ENCODE peak calls at places on chromosomes 6 and 20, in six cellular contexts. G is fibroblast of lung, N is mesendoderm, H is endothelial cell of umbilical vein, W is neuronal stem cell, M is PC-3. E is an unnamed sample.

GRCh38 chr6:106732541-106732940 is 103.2 kb downstream of the QRSL1 start:
- DNase-seq in G (no peak), N (no peak), H (no peak), W (no peak), M (no peak), E (no peak)

GRCh38 chr6:71181565-71181964 is 107.0 kb upstream of the OGFRL1 start:
- DNase-seq in G (peak), N (peak), H (no peak), W (peak), M (peak), E (peak)

GRCh38 chr6:90087103-90087833 is 193.0 kb downstream of the GJA10 start:
- DNase-seq in G (peak), N (no peak), H (no peak), W (no peak), M (peak), E (peak)

GRCh38 chr20:40814328-40814960 is 125.4 kb upstream of the MAFB start:
- DNase-seq in G (no peak), N (no peak), H (no peak), W (no peak), M (no peak), E (no peak)

GRCh38 chr6:17820055-17820454 is 113.3 kb upstream of the NUP153 start:
- DNase-seq in G (peak), N (peak), H (no peak), W (no peak), M (peak), E (no peak)

GRCh38 chr20:10466855-10467254 is 31.8 kb downstream of the SLX4IP start:
- DNase-seq in G (no peak), N (no peak), H (peak), W (no peak), M (no peak), E (no peak)

GRCh38 chr6:79808846-79809245 is 138.5 kb downstream of the ELOVL4 start:
- DNase-seq in G (no peak), N (no peak), H (no peak), W (no peak), M (no peak), E (no peak)

GRCh38 chr6:82589509-82590206 is 226.0 kb downstream of the TPBG start:
- DNase-seq in G (peak), N (peak), H (peak), W (peak), M (peak), E (no peak)

GRCh38 chr6:36855750-36856149 is 16.5 kb upstream of the CPNE5 start:
- DNase-seq in G (no peak), N (no peak), H (no peak), W (no peak), M (no peak), E (no peak)

GRCh38 chr6:166733900-166734299 is 106.8 kb upstream of the RPS6KA2 start:
- DNase-seq in G (no peak), N (peak), H (no peak), W (no peak), M (no peak), E (no peak)

GRCh38 chr20:34938466-34939163 is 17.0 kb downstream of the GSS start:
- DNase-seq in G (no peak), N (no peak), H (peak), W (no peak), M (no peak), E (no peak)

GRCh38 chr6:7910298-7910653 is 312 bp downstream of the TXNDC5 start:
- DNase-seq in G (no peak), N (no peak), H (no peak), W (no peak), M (peak), E (no peak)

GRCh38 chr6:72553531-72554202 is 68.2 kb upstream of the KCNQ5 start:
- DNase-seq in G (peak), N (peak), H (peak), W (no peak), M (peak), E (peak)

GRCh38 chr6:22877946-22878705 is 308.8 kb downstream of the HDGFL1 start:
- DNase-seq in G (peak), N (peak), H (no peak), W (no peak), M (no peak), E (no peak)

GRCh38 chr6:72554203-72554564 is 67.7 kb upstream of the KCNQ5 start:
- DNase-seq in G (no peak), N (no peak), H (no peak), W (no peak), M (peak), E (peak)

GRCh38 chr6:72820906-72821305 is 199.0 kb downstream of the KCNQ5 start:
- DNase-seq in G (no peak), N (no peak), H (no peak), W (no peak), M (no peak), E (no peak)

GRCh38 chr20:34049897-34050695 is 56.4 kb downstream of the RALY start:
- DNase-seq in G (no peak), N (no peak), H (no peak), W (no peak), M (no peak), E (no peak)

GRCh38 chr20:49411221-49411925 is 71.1 kb downstream of the KCNB1 start:
- DNase-seq in G (no peak), N (no peak), H (no peak), W (no peak), M (no peak), E (no peak)

DNA sequence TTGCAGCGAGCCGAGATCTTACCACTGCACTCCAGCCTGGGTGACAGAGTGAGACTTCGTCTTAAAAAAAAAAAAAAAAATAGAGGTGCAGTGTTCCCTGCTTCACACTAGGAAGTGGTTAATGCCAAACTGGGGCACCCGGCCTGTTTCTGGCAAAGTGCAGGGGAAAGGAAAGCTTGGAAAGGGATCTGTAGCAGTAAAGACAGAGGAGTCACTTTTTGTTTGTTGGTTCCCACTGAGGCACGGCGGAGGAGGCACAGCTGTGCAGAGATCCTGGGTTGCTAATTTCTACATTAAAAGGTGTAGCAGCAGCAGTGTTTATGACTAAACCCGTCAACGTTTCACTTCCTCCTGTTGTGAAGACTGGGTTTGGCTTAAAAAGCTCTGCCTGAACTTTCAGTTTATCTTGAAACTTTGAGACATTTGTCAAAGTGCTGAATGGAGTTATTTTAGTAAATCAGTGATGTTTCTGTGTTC is 125.6 kb downstream of the CARMIL1 start:
- DNase-seq in G (no peak), N (no peak), H (peak), W (no peak), M (no peak), E (no peak)
- H3K9ac ChIP-seq in G (no peak), N (no peak), H (no peak), W (no peak), M (no peak), E (peak)

DNA sequence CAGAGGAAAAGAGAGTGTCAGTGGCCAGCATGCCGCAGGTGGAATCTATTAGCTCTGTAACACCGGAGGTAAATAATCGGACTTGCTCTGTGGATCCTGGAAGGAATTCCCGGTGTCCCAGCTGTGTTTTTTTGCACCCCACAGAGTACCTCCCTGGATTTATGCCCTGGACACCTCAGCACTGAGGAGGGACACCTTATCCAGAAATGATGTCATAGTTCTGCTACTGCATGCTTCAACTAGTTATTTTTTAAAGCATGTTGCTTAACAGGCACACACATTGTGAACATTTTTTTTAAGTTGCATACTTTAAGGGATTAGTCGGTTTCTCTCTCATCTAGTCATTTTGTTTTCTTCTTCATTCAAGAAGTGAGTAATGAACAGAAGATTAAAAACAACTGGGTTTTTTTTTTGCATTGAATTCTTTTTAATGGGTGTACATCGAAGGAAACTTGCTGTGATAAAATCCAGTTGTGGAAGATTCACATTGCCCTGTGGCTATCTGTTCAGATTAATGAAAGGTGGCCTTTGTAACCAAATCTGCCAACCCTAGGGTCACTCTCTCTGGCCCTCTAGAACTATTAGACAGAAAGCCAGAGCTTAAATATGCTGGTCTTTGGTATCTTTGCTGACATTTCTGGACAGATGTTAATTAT is 572.9 kb downstream of the PKHD1 start:
- DNase-seq in G (no peak), N (no peak), H (no peak), W (peak), M (no peak), E (peak)
- H3K9ac ChIP-seq in G (no peak), N (no peak), H (no peak), W (no peak), M (no peak), E (peak)

DNA sequence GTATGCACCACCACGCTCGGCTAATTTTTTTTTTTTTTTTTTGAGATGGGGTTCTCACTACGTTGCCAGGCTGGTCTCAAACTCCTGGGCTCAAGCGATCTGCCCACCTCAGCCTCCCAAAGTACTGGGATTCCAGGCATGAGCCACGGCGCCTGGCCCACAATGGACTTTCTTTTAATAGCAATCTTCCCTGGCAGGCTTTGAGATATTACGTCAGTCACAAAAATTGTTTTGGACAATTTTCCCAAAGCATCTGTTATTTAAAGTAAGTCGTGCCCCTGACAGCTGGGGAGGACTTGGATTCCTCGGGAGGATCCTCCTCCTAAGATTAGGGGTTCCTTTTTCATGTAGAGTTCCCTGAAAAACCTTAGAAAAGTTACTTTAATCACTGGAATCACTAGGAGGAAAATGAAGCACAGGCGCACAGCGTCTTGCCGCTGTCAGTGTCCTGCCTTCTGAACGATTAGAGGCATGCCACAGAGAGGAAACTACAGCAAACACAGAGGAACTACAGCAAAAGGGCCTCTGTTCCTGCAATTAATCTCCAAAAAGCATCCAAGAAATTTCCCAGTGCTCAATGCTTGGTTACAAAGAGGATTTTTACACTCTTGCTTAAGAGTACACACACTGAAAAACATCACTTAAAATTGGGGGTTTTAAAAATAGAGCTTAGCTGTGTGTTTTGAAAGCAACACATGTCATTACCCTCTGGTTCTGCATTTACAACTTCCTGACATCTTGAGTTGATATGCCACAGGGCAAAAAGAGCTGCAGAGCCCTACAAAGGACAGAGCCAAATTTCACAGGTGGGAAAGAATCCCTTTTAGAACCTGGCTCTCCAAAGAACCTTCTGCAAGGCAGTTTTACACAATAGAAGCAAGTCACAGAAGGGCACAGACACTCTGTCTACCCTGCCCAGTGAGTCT is 4.5 kb downstream of the ACSS1 start:
- DNase-seq in G (peak), N (no peak), H (peak), W (no peak), M (no peak), E (no peak)
- H3K9ac ChIP-seq in G (no peak), N (no peak), H (no peak), W (no peak), M (no peak), E (no peak)

DNA sequence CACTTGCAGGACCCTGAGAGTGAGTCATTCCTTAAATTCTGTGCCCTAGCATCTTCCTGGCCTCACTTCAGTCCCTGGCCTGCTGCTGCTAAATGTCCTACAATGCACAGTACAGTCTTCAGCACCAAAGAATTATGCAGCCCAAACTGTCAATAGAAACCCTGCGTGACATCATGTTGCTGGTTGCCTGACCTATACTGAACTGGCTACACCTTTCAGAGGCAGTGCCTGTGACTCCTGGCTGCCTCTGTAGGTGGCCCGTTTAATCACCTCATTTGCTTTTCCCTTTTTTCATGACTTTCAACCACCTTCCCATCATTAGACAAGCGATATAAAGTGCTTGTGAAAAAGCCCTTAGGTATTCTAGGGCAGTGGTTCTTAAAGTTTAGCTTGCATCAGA is 33.0 kb upstream of the RIPOR2 start:
- DNase-seq in G (no peak), N (no peak), H (no peak), W (no peak), M (no peak), E (no peak)
- H3K9ac ChIP-seq in G (no peak), N (no peak), H (no peak), W (no peak), M (no peak), E (no peak)

GRCh38 chr6:21592953-21593352 is 598 bp upstream of the SOX4 start:
- DNase-seq in G (no peak), N (no peak), H (no peak), W (no peak), M (peak), E (no peak)
- H3K9ac ChIP-seq in G (no peak), N (peak), H (peak), W (no peak), M (no peak), E (peak)

DNA sequence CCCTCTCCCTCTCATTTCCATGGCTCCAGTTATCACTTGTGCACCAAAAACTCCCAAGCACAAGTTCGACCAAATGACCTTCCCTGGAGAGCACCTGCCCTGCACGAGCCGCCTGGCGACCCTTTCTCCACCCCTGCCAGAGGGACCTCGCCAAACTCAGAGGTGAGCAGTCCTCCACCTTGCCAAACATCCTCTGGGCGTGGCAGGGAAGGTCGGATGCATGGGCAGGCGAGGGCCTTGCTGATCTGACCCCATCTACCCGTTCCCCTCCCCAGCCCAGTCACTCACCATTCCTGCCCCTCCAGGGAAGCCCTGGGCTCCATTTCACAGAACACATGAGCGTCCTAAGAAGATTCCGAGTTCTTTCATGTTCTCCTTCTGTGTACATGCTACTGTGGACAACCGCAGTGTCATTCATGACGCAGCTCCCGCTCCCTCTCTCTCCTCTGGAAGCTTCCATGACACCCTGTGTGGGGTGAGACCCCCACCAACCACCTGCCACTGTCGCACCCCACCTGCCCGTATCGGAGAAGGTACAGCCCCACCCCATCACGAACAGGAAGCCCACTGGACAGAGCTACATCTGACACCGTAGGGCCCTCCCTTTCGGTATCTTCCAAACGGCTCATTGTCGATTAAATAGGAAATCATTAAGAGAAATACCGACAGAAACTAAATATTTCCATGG is 104.3 kb downstream of the DACT2 start:
- DNase-seq in G (no peak), N (no peak), H (no peak), W (no peak), M (no peak), E (no peak)
- H3K9ac ChIP-seq in G (no peak), N (no peak), H (no peak), W (no peak), M (no peak), E (no peak)

GRCh38 chr20:37398750-37399621 is 53.0 kb downstream of the SRC start:
- DNase-seq in G (no peak), N (no peak), H (no peak), W (no peak), M (no peak), E (no peak)
- H3K9ac ChIP-seq in G (no peak), N (no peak), H (no peak), W (peak), M (no peak), E (no peak)

DNA sequence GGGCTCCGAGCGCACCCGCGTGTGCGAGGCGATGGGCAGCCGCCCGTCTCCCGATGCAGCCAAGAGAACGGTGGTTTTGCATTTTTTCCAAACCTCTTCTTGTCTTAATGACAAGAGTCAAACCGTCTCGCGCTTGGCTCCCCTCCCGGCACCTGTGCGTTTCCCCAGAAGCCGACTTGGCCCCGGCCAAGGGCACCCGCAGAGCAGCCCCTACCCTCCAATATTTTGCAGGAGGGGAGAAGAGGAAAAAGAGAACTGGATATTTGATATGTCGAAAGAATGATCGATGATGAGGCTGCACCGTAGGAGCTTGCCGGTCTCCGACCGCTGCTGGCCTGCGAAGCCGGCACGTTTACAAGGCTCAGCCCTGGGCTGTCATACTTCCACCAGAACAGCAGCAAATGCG is 296.6 kb downstream of the TFAP2C start:
- DNase-seq in G (no peak), N (no peak), H (no peak), W (no peak), M (peak), E (no peak)
- H3K9ac ChIP-seq in G (no peak), N (peak), H (no peak), W (no peak), M (no peak), E (no peak)

GRCh38 chr6:34393968-34394305 is 1.5 kb upstream of the NUDT3 start:
- DNase-seq in G (no peak), N (no peak), H (no peak), W (no peak), M (no peak), E (no peak)

GRCh38 chr6:34391023-34391485 is 1.4 kb downstream of the NUDT3 start:
- DNase-seq in G (peak), N (peak), H (peak), W (no peak), M (peak), E (no peak)

GRCh38 chr6:34392497-34393190 is at the start of gene NUDT3:
- DNase-seq in G (peak), N (peak), H (peak), W (peak), M (peak), E (peak)

GRCh38 chr6:34391711-34392496 is 565 bp downstream of the NUDT3 start:
- DNase-seq in G (peak), N (peak), H (peak), W (peak), M (peak), E (no peak)

GRCh38 chr6:34393191-34393967 is 910 bp upstream of the NUDT3 start:
- DNase-seq in G (no peak), N (no peak), H (no peak), W (no peak), M (peak), E (no peak)
- H3K9ac ChIP-seq in G (peak), N (peak), H (no peak), W (no peak), M (peak), E (peak)

DNA sequence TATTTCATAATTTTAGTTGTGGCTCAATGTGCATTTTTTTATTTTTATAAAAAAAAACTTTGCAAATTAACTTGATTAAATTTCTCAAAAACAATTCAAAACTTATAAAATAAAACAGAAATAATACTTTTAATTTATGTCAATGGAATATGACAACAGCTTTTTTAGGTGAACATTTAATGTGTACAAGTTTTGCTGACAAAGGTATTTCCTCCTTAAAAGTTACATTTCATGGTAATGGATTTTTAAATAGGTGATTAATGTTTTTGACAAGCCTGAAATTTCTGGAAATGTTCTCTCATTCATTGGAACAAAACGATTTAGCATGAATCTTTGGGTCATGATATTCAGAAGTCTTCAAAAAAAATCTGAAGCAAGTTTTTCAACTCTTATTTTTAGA is 1159.9 kb downstream of the HACE1 start:
- DNase-seq in G (no peak), N (no peak), H (no peak), W (no peak), M (no peak), E (no peak)
- H3K9ac ChIP-seq in G (no peak), N (no peak), H (no peak), W (no peak), M (no peak), E (no peak)